ENCODE peak calls at places on chromosomes 3 and 15, in six cellular contexts. V is stimulated activated naive B cell treated with anti-CD40 and anti-IgM and Interleukin-4, amounts not matched to agents 10 μg/mL and 1 μg/mL and 100 μg/mL, for 72 hours; I is activated CD4-positive, CD25-positive, alpha-beta regulatory T cell treated with anti-CD3 and anti-CD28 coated beads, Interleukin-2, amount 50 U/mL, for 16 hours; G is activated CD8-positive, alpha-beta memory T cell treated with anti-CD3 and anti-CD28 coated beads, Interleukin-2, amount 50 U/mL, for 4 hours; W is AG04450; B is hippocampal formation. F is an unnamed sample.

GRCh38 chr15:25775317-25775912 is 87.7 kb downstream of the ATP10A start:
- DNase-seq in G (no peak), V (peak), W (no peak), I (no peak), B (no peak), F (peak)

GRCh38 chr3:111738238-111738637 is 120.8 kb upstream of the PHLDB2 start:
- DNase-seq in W (no peak), V (no peak), I (no peak), B (no peak), G (no peak), F (no peak)

GRCh38 chr3:184678317-184679055 is 33.4 kb downstream of the MAGEF1 start:
- DNase-seq in I (no peak), W (no peak), G (no peak), B (no peak), V (no peak), F (no peak)

GRCh38 chr3:123728014-123728413 is 143.2 kb upstream of the HACD2 start:
- DNase-seq in G (no peak), I (no peak), W (no peak), V (no peak), B (no peak), F (no peak)

GRCh38 chr3:151168269-151169094 is 34.5 kb downstream of the GPR171 start:
- DNase-seq in W (peak), B (no peak), V (peak), I (peak), G (peak), F (peak)

GRCh38 chr15:69469467-69470191 is 17.0 kb downstream of the RPLP1 start:
- DNase-seq in V (no peak), G (no peak), B (no peak), W (no peak), I (no peak), F (no peak)

GRCh38 chr15:45588199-45588910 is 1.2 kb downstream of the BLOC1S6 start:
- DNase-seq in I (no peak), G (no peak), W (no peak), B (no peak), V (no peak), F (peak)

GRCh38 chr15:89136818-89137772 is 48.8 kb downstream of the ABHD2 start:
- DNase-seq in B (no peak), G (no peak), W (no peak), I (no peak), V (no peak), F (no peak)

GRCh38 chr15:75200765-75201608 is 695 bp upstream of the C15orf39 start:
- DNase-seq in W (no peak), I (peak), V (no peak), B (no peak), G (peak), F (no peak)

GRCh38 chr15:80609111-80609510 is 86.0 kb upstream of the ABHD17C start:
- DNase-seq in I (no peak), G (no peak), W (no peak), V (no peak), B (no peak), F (no peak)

GRCh38 chr3:194621947-194622346 is 11.3 kb downstream of the TMEM44 start:
- DNase-seq in G (no peak), W (no peak), V (no peak), B (no peak), I (no peak), F (no peak)

GRCh38 chr3:196537319-196537984 is 22.3 kb upstream of the SMCO1 start:
- DNase-seq in B (no peak), G (peak), W (no peak), V (no peak), I (peak), F (no peak)

GRCh38 chr3:11539677-11540076 is 104.0 kb downstream of the VGLL4 start:
- DNase-seq in V (no peak), W (no peak), B (no peak), G (no peak), I (no peak), F (no peak)

F was measured in RCC 7860.